ENCODE peak calls at places on chromosomes 16 and 17, in ten cellular contexts. Z, E, D, L, G, S, K, C, J and T are unnamed samples.

GRCh38 chr16:87860553-87861299 is 8.6 kb downstream of the SLC7A5 start:
- DNase-seq in Z (no peak), E (no peak), D (peak), L (no peak), G (peak), S (no peak), K (no peak), C (peak), J (no peak), T (peak)

GRCh38 chr17:40315678-40316570 is 6.9 kb downstream of the RARA start:
- DNase-seq in Z (no peak), E (no peak), D (no peak), L (no peak), G (no peak), S (no peak), K (no peak), C (no peak), J (peak), T (no peak)

GRCh38 chr16:77171750-77172635 is 19.0 kb upstream of the MON1B start:
- DNase-seq in Z (no peak), E (no peak), D (peak), L (peak), G (peak), S (peak), K (no peak), C (peak), J (peak), T (no peak)

GRCh38 chr17:83202002-83203000 is 122.9 kb downstream of the METRNL start:
- DNase-seq in Z (no peak), E (peak), D (no peak), L (no peak), G (no peak), S (no peak), K (no peak), C (no peak), J (no peak), T (peak)

GRCh38 chr16:89505204-89506112 is 2.7 kb upstream of the SPG7 start:
- DNase-seq in Z (peak), E (peak), D (peak), L (no peak), G (peak), S (peak), K (peak), C (peak), J (peak), T (peak)

GRCh38 chr17:179066-179432 is 2.4 kb downstream of the DOC2B start:
- DNase-seq in Z (peak), E (no peak), D (no peak), L (no peak), G (no peak), S (no peak), K (no peak), C (no peak), J (no peak), T (peak)

GRCh38 chr16:83946781-83947566 is 6.1 kb upstream of the OSGIN1 start:
- DNase-seq in Z (no peak), E (no peak), D (no peak), L (no peak), G (no peak), S (no peak), K (no peak), C (no peak), J (no peak), T (no peak)

GRCh38 chr17:38674013-38674748 is 576 bp downstream of the EPOP start:
- DNase-seq in Z (no peak), E (peak), D (no peak), L (no peak), G (peak), S (peak), K (no peak), C (no peak), J (peak), T (peak)

GRCh38 chr17:50205111-50205821 is 3.8 kb upstream of the COL1A1 start:
- DNase-seq in Z (no peak), E (no peak), D (no peak), L (no peak), G (no peak), S (no peak), K (no peak), C (no peak), J (no peak), T (peak)

GRCh38 chr17:6446516-6447100 is 2.4 kb downstream of the PIMREG start:
- DNase-seq in Z (no peak), E (no peak), D (no peak), L (no peak), G (no peak), S (no peak), K (no peak), C (no peak), J (no peak), T (no peak)